ENCODE peak calls at places on chromosomes 2 and 18, in seven cellular contexts. Z is cardiac muscle cell, M is upper lobe of right lung, K is RWPE1, W is lung, X is IMR-90, G is H9. R is an unnamed sample.

GRCh38 chr2:233240897-233241296 is 10.6 kb upstream of the ATG16L1 start:
- DNase-seq in Z (no peak), M (no peak), K (no peak), W (no peak), X (no peak), G (no peak), R (no peak)

GRCh38 chr2:226446406-226447001 is 353.1 kb downstream of the IRS1 start:
- DNase-seq in Z (peak), M (no peak), K (no peak), W (no peak), X (peak), G (no peak), R (no peak)

GRCh38 chr2:218168635-218169462 is 2.1 kb upstream of the CXCR1 start:
- DNase-seq in Z (peak), M (peak), K (peak), W (peak), X (peak), G (peak), R (no peak)

GRCh38 chr2:11498543-11499034 is 32.6 kb upstream of the E2F6 start:
- DNase-seq in Z (no peak), M (no peak), K (no peak), W (no peak), X (no peak), G (no peak), R (no peak)

GRCh38 chr2:6723865-6724571 is 141.7 kb downstream of the CMPK2 start:
- DNase-seq in Z (no peak), M (no peak), K (no peak), W (no peak), X (no peak), G (no peak), R (no peak)

GRCh38 chr2:152513681-152514080 is 178.7 kb downstream of the FMNL2 start:
- DNase-seq in Z (peak), M (no peak), K (peak), W (no peak), X (peak), G (no peak), R (no peak)

GRCh38 chr2:128505150-128505490 is 186.5 kb upstream of the HS6ST1 start:
- DNase-seq in Z (no peak), M (peak), K (no peak), W (no peak), X (no peak), G (no peak), R (no peak)

GRCh38 chr18:47409519-47409918 is 158.1 kb upstream of the SKOR2 start:
- DNase-seq in Z (no peak), M (no peak), K (no peak), W (no peak), X (no peak), G (peak), R (no peak)

GRCh38 chr2:69830045-69830905 is 815 bp downstream of the GMCL1 start:
- DNase-seq in Z (peak), M (peak), K (peak), W (peak), X (no peak), G (peak), R (no peak)

GRCh38 chr2:215863687-215864086 is 149.7 kb downstream of the MREG start:
- DNase-seq in Z (no peak), M (no peak), K (no peak), W (no peak), X (no peak), G (no peak), R (no peak)

GRCh38 chr2:241813080-241813805 is 4.2 kb downstream of the NEU4 start:
- DNase-seq in Z (peak), M (peak), K (no peak), W (no peak), X (no peak), G (peak), R (peak)

GRCh38 chr2:107303964-107304363 is 418.0 kb upstream of the ST6GAL2 start:
- DNase-seq in Z (peak), M (no peak), K (no peak), W (no peak), X (no peak), G (no peak), R (no peak)

GRCh38 chr2:205403244-205403845 is 279.0 kb upstream of the NRP2 start:
- DNase-seq in Z (peak), M (no peak), K (no peak), W (no peak), X (peak), G (no peak), R (no peak)

GRCh38 chr2:140604096-140604495 is 1526.7 kb downstream of the LRP1B start:
- DNase-seq in Z (peak), M (no peak), K (no peak), W (no peak), X (no peak), G (no peak), R (no peak)

GRCh38 chr2:237109421-237109820 is 23.7 kb downstream of the COPS8 start:
- DNase-seq in Z (no peak), M (no peak), K (no peak), W (no peak), X (no peak), G (no peak), R (no peak)

GRCh38 chr2:158665536-158666302 is 129.4 kb upstream of the DAPL1 start:
- DNase-seq in Z (peak), M (no peak), K (no peak), W (no peak), X (peak), G (no peak), R (no peak)

GRCh38 chr18:67217551-67218166 is 298.9 kb downstream of the DSEL start:
- DNase-seq in Z (peak), M (no peak), K (peak), W (peak), X (peak), G (no peak), R (no peak)

GRCh38 chr2:135945521-135945920 is 39.9 kb downstream of the DARS1 start:
- DNase-seq in Z (no peak), M (no peak), K (no peak), W (no peak), X (no peak), G (no peak), R (no peak)

GRCh38 chr2:144522741-144523605 is 3.1 kb upstream of the ZEB2 start:
- DNase-seq in Z (no peak), M (no peak), K (no peak), W (no peak), X (no peak), G (peak), R (no peak)

GRCh38 chr2:230717595-230717994 is 5.0 kb downstream of the CAB39 start:
- DNase-seq in Z (no peak), M (no peak), K (no peak), W (no peak), X (no peak), G (no peak), R (no peak)

GRCh38 chr18:42338683-42339082 is 383.6 kb downstream of the PIK3C3 start:
- DNase-seq in Z (no peak), M (no peak), K (no peak), W (no peak), X (no peak), G (no peak), R (no peak)

GRCh38 chr2:84823788-84824187 is 57.1 kb downstream of the TRABD2A start:
- DNase-seq in Z (no peak), M (no peak), K (no peak), W (no peak), X (no peak), G (no peak), R (peak)

GRCh38 chr2:25738383-25739343 is 65.3 kb upstream of the DTNB start:
- DNase-seq in Z (no peak), M (no peak), K (no peak), W (no peak), X (no peak), G (no peak), R (no peak)

GRCh38 chr2:69086466-69086865 is 73.5 kb downstream of the ANTXR1 start:
- DNase-seq in Z (no peak), M (no peak), K (no peak), W (no peak), X (no peak), G (no peak), R (no peak)

GRCh38 chr2:61220768-61221167 is 58.8 kb downstream of the C2orf74 start:
- DNase-seq in Z (peak), M (no peak), K (no peak), W (no peak), X (peak), G (no peak), R (no peak)

GRCh38 chr2:231612199-231613053 is 19.8 kb downstream of the TEX44 start:
- DNase-seq in Z (peak), M (peak), K (peak), W (peak), X (peak), G (peak), R (peak)

GRCh38 chr2:54459037-54459441 is 2.9 kb downstream of the SPTBN1 start:
- DNase-seq in Z (peak), M (no peak), K (no peak), W (no peak), X (peak), G (no peak), R (no peak)

GRCh38 chr18:2627821-2628276 is 27.7 kb upstream of the SMCHD1 start:
- DNase-seq in Z (no peak), M (no peak), K (peak), W (no peak), X (peak), G (no peak), R (no peak)

GRCh38 chr2:145980318-145980717 is 1460.4 kb upstream of the ZEB2 start:
- DNase-seq in Z (no peak), M (no peak), K (no peak), W (no peak), X (no peak), G (no peak), R (no peak)

GRCh38 chr2:158071018-158071417 is 30.7 kb upstream of the UPP2 start:
- DNase-seq in Z (no peak), M (no peak), K (no peak), W (no peak), X (no peak), G (no peak), R (no peak)

GRCh38 chr2:54482725-54483124 is 26.6 kb downstream of the SPTBN1 start:
- DNase-seq in Z (peak), M (no peak), K (no peak), W (no peak), X (peak), G (no peak), R (no peak)

GRCh38 chr18:27202771-27203170 is 17.7 kb upstream of the CHST9 start:
- DNase-seq in Z (no peak), M (no peak), K (no peak), W (no peak), X (no peak), G (no peak), R (no peak)

GRCh38 chr2:2793925-2794324 is 462.9 kb upstream of the MYT1L start:
- DNase-seq in Z (no peak), M (no peak), K (no peak), W (no peak), X (no peak), G (no peak), R (no peak)

GRCh38 chr2:121825003-121825950 is 69.8 kb downstream of the TSN start:
- DNase-seq in Z (no peak), M (no peak), K (no peak), W (no peak), X (no peak), G (peak), R (no peak)

GRCh38 chr2:121830809-121831208 is 75.4 kb downstream of the TSN start:
- DNase-seq in Z (no peak), M (no peak), K (no peak), W (no peak), X (no peak), G (no peak), R (no peak)

GRCh38 chr2:121826036-121826435 is 70.6 kb downstream of the TSN start:
- DNase-seq in Z (peak), M (no peak), K (no peak), W (no peak), X (no peak), G (no peak), R (no peak)

GRCh38 chr2:121831841-121832240 is 76.4 kb downstream of the TSN start:
- DNase-seq in Z (peak), M (no peak), K (no peak), W (no peak), X (no peak), G (no peak), R (no peak)

GRCh38 chr2:121828281-121828731 is 72.9 kb downstream of the TSN start:
- DNase-seq in Z (no peak), M (no peak), K (no peak), W (no peak), X (no peak), G (no peak), R (no peak)
- H3K27ac ChIP-seq in Z (no peak), M (no peak), K (no peak), W (no peak), X (no peak), G (no peak), R (no peak)

DNA sequence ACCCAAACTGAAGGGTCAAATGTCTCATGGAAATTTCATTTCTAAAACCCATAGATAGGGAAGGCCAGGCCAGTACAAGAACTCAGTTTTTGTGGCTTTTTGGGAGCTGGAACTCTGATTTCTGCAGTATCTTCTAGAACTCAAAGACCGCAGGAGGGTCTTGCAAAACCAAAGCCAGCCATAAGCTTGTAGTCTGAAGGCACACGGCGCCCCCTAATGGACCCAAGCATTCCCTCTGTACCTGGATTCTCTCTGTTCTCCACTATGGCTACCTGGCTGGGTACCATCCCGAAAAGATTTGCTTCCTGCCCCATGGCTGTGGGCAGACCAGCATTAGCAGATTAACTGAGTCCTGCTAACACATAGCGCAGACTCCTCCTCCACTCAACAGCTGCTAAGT is 229.0 kb upstream of the SLC14A2 start:
- DNase-seq in Z (peak), M (no peak), K (no peak), W (no peak), X (peak), G (peak), R (no peak)
- TF ChIP-seq CTCF in Z (peak), M (peak), K (peak), W (no peak), X (peak), G (peak), R (no peak)

DNA sequence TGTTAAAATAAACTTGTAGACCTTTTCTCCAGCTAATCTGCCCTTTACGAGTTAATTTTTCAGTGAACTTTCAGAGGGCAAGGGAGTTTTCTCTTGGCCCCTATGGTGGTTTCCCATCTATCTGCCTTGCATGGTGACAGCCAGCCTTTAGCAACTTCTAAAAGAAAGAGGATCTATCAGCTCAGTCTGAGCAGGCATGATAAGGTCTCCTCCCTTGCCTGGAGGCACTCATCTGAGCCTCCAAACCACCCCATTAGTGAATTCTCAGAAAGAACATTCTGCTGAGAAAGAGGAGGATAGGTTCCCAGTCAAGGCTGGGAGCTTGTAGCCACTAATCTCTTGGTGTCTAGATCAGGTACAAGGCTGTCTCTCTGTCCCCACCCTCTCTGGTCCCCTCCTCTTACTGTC is 10.7 kb upstream of the GYPC start:
- DNase-seq in Z (no peak), M (no peak), K (no peak), W (peak), X (no peak), G (no peak), R (peak)
- H3K27ac ChIP-seq in Z (no peak), M (no peak), K (no peak), W (no peak), X (no peak), G (no peak), R (no peak)

GRCh38 chr2:45256867-45257641 is 247.8 kb upstream of the SIX2 start:
- DNase-seq in Z (no peak), M (no peak), K (no peak), W (no peak), X (peak), G (peak), R (peak)
- TF ChIP-seq CTCF in Z (no peak), M (no peak), K (no peak), W (no peak), X (no peak), G (no peak), R (no peak)

DNA sequence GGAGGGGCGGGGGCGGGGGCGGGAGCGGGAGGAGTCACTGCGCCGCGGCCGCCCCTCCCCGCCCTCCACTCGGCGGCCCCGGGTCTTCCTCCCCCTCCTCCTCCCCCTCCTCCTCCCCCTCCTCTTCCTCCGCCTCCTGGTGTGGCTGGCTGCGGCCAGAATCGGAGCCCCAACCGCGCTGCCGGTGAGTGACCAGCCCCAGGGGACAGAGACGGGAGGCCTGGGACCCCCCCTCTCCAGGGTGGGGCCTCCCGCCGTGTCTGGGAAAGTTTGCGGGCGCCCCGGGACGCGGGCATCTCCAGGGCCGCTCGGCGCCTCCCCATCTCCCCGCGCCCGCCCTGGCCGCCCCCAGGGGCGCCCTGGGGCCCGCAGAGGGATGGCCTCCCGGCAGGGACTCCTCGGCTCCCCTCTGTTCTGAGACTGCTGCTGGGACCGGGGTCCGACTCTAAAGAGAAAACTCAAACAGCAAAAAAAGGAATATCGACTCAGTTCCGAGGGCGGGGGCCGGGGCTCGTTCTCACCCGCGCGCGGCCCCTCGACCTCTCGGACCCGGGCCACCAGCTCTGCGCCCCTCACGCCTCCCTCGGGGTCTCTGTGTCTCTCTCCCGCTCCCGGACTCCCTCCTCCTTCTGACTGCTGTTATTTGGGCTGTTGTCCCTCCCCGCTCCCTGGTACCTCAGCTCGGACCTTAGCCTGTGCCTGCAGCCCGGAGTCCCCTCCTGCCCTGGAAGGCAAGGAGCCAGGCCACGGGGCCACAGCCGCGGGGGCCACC is at the start of gene STON1:
- DNase-seq in Z (peak), M (peak), K (peak), W (no peak), X (peak), G (peak), R (no peak)
- H3K27ac ChIP-seq in Z (peak), M (peak), K (peak), W (peak), X (peak), G (no peak), R (peak)

DNA sequence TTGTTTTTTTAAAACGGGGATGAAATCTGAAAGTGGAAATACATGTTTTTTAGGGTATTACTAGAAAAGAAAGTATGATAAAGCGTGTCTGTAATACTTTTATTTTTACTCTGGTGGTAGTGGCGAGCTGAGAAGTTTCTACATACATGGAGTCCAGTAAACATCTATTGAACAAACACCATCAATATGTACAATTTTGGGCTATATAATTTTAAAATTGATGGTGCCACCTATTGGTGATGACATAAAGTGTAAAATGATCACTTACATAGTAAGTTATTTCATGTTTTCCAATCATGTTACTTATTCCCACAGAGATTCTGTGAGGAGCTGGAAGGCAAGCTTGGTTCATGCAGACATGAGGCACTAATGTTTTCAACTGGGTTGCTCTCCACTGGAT is 31.5 kb upstream of the NFE2L2 start:
- DNase-seq in Z (peak), M (no peak), K (peak), W (no peak), X (peak), G (no peak), R (no peak)
- TF ChIP-seq CTCF in Z (peak), M (peak), K (peak), W (peak), X (peak), G (peak), R (peak)

GRCh38 chr2:168802825-168803726 is 639 bp downstream of the NOSTRIN start:
- DNase-seq in Z (no peak), M (no peak), K (no peak), W (no peak), X (no peak), G (no peak), R (no peak)
- H3K27ac ChIP-seq in Z (peak), M (peak), K (no peak), W (peak), X (no peak), G (no peak), R (no peak)

DNA sequence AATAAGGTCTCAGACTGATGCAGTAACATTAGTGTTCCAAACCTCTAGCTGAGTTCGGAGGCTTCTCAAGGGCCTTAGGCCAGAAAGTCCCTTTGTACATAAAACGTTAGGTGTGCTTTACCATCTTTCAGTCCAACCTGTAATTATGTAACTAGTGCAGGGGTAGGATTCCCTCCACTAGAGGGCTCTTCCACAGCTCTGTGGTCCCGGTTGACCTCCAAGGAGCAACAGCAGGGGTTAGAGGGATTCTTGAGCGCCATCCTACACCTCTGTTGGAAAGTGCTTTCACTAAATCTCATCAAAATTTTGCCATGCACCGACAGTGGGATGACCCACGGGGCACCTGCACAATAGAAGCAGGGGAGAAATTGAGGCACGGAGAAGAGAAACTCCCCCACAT is 155.8 kb upstream of the LRP1B start:
- DNase-seq in Z (no peak), M (no peak), K (peak), W (no peak), X (no peak), G (peak), R (no peak)
- TF ChIP-seq CTCF in Z (no peak), M (no peak), K (no peak), W (no peak), X (peak), G (peak), R (no peak)

DNA sequence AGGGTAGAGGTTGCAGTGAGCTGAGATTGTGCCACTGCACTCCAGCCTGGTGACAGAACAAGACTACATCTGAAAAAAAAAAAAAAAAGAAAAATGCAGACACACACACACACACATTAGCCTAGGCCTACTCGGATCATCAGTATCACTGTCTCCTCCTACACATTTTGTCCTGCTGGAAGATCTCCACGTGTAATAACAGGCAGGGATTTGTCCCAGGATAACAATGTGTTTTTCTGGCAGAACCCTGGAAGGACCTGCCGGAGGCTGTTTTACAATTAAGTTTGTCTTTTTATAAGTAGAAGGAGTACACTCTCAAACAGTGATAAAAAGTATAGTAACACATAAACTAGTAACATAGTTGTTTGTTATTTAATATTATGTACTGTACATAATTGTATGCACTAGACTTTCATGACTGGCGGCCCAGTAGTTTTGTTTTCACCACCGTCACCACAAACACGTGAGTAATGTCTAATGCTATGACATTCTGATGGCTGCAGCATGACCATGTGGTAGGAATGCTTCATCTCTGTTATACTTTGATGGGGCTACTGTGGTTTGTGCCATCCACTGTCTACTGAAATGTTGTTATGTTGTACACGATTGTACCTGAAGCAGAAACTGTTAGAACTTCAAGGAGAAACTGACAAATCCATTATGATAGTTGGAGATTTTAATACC is 130.6 kb downstream of the ATP9B start:
- DNase-seq in Z (peak), M (no peak), K (peak), W (no peak), X (peak), G (no peak), R (no peak)
- H3K27ac ChIP-seq in Z (no peak), M (no peak), K (peak), W (no peak), X (no peak), G (no peak), R (no peak)